ENCODE peak calls at places on chromosome 19, in ten cellular contexts. A, G, H, Z, M, N, T, F, I and U are unnamed samples.
A peak's percentile ranks its signal among the peaks of the same experiment; 100 is the strongest.

GRCh38 chr19:46453661-46454060 is 17.7 kb downstream of the PNMA8A start:
- DNase-seq in A (no peak), G (no peak), H (no peak), Z (no peak), M (no peak), N (no peak), T (no peak), F (no peak), I (no peak), U (no peak)

GRCh38 chr19:8900421-8900820 is 68.2 kb downstream of the MBD3L1 start:
- DNase-seq in A (no peak), G (no peak), H (no peak), Z (no peak), M (no peak), N (no peak), T (no peak), F (no peak), I (no peak), U (no peak)

GRCh38 chr19:50514346-50515167 is 844 bp upstream of the ASPDH start:
- DNase-seq in A (no peak), G (no peak), H (peak; percentile 25), Z (no peak), M (no peak), N (no peak), T (no peak), F (no peak), I (no peak), U (no peak)

GRCh38 chr19:4889034-4889825 is 13.5 kb downstream of the ARRDC5 start:
- DNase-seq in A (no peak), G (no peak), H (no peak), Z (no peak), M (no peak), N (no peak), T (no peak), F (peak; percentile 46), I (no peak), U (no peak)

GRCh38 chr19:31214086-31214485 is 135.2 kb downstream of the TSHZ3 start:
- DNase-seq in A (no peak), G (no peak), H (peak; percentile 40), Z (peak; percentile 80), M (peak; percentile 63), N (no peak), T (peak; percentile 98), F (peak; percentile 100), I (peak; percentile 71), U (peak; percentile 77)

GRCh38 chr19:4914736-4915501 is 5.6 kb downstream of the UHRF1 start:
- DNase-seq in A (no peak), G (no peak), H (no peak), Z (peak; percentile 77), M (peak; percentile 57), N (no peak), T (peak; percentile 21), F (peak; percentile 54), I (peak; percentile 94), U (peak; percentile 65)

GRCh38 chr19:57887195-57887941 is 1.5 kb downstream of the ZNF814 start:
- DNase-seq in A (peak; percentile 44), G (no peak), H (no peak), Z (no peak), M (no peak), N (no peak), T (no peak), F (no peak), I (peak; percentile 62), U (no peak)

GRCh38 chr19:3333662-3334061 is 32.7 kb upstream of the NFIC start:
- DNase-seq in A (no peak), G (no peak), H (no peak), Z (no peak), M (no peak), N (no peak), T (no peak), F (no peak), I (no peak), U (no peak)

GRCh38 chr19:10471909-10472308 is 31.2 kb downstream of the KEAP1 start:
- DNase-seq in A (no peak), G (peak; percentile 65), H (peak; percentile 18), Z (peak; percentile 28), M (no peak), N (no peak), T (no peak), F (peak; percentile 46), I (no peak), U (no peak)

GRCh38 chr19:38013913-38014575 is 107.0 kb downstream of the SIPA1L3 start:
- DNase-seq in A (no peak), G (no peak), H (no peak), Z (no peak), M (no peak), N (no peak), T (no peak), F (no peak), I (no peak), U (no peak)

GRCh38 chr19:38012290-38012689 is 105.3 kb downstream of the SIPA1L3 start:
- DNase-seq in A (no peak), G (no peak), H (no peak), Z (no peak), M (no peak), N (no peak), T (no peak), F (no peak), I (no peak), U (no peak)

GRCh38 chr19:38009650-38010229 is 102.7 kb downstream of the SIPA1L3 start:
- DNase-seq in A (no peak), G (peak; percentile 48), H (no peak), Z (no peak), M (no peak), N (no peak), T (no peak), F (no peak), I (no peak), U (no peak)

GRCh38 chr19:38012944-38013343 is 105.9 kb downstream of the SIPA1L3 start:
- DNase-seq in A (peak; percentile 31), G (no peak), H (no peak), Z (no peak), M (no peak), N (no peak), T (no peak), F (no peak), I (no peak), U (no peak)

GRCh38 chr19:38011426-38011825 is 104.4 kb downstream of the SIPA1L3 start:
- DNase-seq in A (no peak), G (no peak), H (no peak), Z (no peak), M (no peak), N (no peak), T (no peak), F (no peak), I (no peak), U (no peak)
- TF ChIP-seq CTCF in A (no peak), G (no peak), H (no peak), Z (no peak), M (no peak), N (no peak), T (no peak), F (no peak), I (no peak), U (no peak)

GRCh38 chr19:45178262-45179062 is at the start of gene BLOC1S3:
- DNase-seq in A (peak; percentile 100), G (peak; percentile 100), H (peak; percentile 100), Z (peak; percentile 100), M (peak; percentile 100), N (peak; percentile 99), T (peak; percentile 100), F (peak; percentile 100), I (peak; percentile 100), U (peak; percentile 99)
- TF ChIP-seq CTCF in A (peak; percentile 38), G (peak; percentile 63), H (peak; percentile 66), Z (no peak), M (peak; percentile 21), N (no peak), T (peak; percentile 36), F (peak; percentile 40), I (peak; percentile 58), U (no peak)

DNA sequence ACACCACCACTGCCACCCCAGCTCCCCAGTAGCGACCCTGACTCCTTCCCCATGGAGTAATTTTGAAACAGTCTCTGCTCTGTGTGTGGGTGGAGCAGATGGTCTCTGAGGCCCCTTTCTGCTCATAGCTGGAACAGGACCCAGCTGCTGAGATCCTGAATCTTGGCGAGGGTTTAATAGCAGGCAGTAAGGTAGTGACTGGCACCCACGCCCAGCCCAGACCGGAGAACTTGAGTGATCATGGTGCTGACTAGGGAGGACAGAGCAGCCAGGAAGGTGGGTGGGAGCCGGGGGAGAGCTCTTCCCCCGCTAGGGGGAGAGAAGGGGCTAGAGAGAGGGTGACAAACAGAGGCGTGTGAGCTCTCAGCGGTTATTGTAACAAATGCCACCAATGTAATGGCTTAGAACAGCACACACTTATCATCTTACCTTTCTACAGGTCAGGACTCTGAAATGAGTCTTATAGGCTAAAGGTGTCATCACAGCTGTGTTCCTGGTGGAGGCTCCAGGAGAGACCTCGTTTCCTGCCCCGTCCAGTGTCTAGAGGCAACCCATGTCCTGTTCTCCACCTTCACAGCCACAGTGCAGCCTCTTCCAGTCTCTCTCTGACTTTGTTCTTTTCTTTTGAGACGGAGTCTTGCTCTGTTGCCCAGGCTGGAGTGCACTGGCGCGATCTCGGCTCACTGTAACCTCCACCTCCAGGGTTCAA is 7.2 kb upstream of the ACER1 start:
- DNase-seq in A (no peak), G (peak; percentile 17), H (no peak), Z (no peak), M (no peak), N (no peak), T (no peak), F (no peak), I (no peak), U (no peak)
- TF ChIP-seq CTCF in A (no peak), G (peak; percentile 34), H (no peak), Z (no peak), M (no peak), N (no peak), T (peak; percentile 22), F (no peak), I (no peak), U (no peak)

DNA sequence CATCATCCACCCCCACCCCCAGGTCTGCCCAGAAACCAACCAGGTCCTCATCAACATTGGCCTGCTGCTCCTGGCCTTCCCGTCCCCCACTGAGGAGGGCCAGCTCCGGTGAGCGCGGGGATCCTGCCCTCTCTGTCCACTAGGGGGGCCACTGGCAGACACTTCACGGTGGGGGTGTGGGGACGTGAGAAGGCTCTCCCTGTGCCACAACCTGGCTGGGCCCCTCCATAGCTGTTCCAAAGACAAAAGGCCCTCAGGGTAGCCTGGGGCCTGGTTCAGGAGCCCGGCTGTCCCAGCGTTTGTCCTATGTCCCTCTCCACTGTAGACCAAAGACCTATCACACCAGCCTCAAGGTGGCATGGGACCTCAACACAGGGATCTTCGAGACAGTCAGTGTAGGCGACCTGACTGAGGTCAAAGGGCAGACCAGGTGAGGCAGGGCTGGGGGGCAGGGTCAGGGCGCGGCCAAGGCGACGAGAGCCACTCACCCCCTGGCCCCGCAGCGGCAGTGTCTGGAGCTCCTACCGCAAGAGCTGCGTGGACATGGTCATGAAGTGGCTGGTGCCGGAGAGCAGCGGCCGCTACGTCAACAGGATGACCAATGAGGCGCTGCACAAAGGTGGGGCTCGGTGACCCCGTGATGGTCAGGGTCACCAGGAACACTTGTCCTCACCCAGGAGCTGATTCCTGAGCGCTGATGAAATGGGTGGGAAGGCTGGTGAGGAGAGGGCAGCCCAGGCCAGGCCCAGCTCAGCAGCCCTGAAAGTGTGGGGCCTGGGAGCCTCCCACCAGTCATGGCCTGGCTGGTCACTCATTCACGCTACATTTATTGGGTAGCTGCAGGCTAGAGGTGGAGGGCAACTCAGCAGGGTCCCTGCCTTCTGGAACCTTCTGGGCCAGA is 7.9 kb downstream of the DCAF15 start:
- DNase-seq in A (peak; percentile 61), G (no peak), H (no peak), Z (peak; percentile 49), M (no peak), N (no peak), T (no peak), F (no peak), I (no peak), U (no peak)
- TF ChIP-seq CTCF in A (peak; percentile 8), G (peak; percentile 43), H (peak; percentile 16), Z (no peak), M (no peak), N (no peak), T (peak; percentile 30), F (peak; percentile 30), I (no peak), U (peak; percentile 18)